ENCODE peak calls at places on chromosomes 7 and 10, in seven cellular contexts. One of them, this sample, is unnamed.

GRCh38 chr10:35639021-35639521 is 3.0 kb downstream of the FZD8 start:
- DNase-seq in NCI-H1092 treated with DMSO at 0.1 percent for 48 hours: no peak
- DNase-seq in T47D: no peak
- DNase-seq in NCI-H2029 treated with DMSO at 0.1 percent for 48 hours: no peak
- DNase-seq in GF-D8: no peak
- DNase-seq in CD8-positive, alpha-beta memory T cell: no peak
- DNase-seq in caudate nucleus: no peak
- DNase-seq in this sample: no peak

GRCh38 chr10:52779541-52780390 is 7.2 kb upstream of the MBL2 start:
- DNase-seq in NCI-H1092 treated with DMSO at 0.1 percent for 48 hours: no peak
- DNase-seq in T47D: peak
- DNase-seq in NCI-H2029 treated with DMSO at 0.1 percent for 48 hours: no peak
- DNase-seq in GF-D8: no peak
- DNase-seq in CD8-positive, alpha-beta memory T cell: no peak
- DNase-seq in caudate nucleus: peak
- DNase-seq in this sample: peak

GRCh38 chr7:34837826-34838225 is 179.8 kb downstream of the NPSR1 start:
- DNase-seq in NCI-H1092 treated with DMSO at 0.1 percent for 48 hours: no peak
- DNase-seq in T47D: no peak
- DNase-seq in NCI-H2029 treated with DMSO at 0.1 percent for 48 hours: no peak
- DNase-seq in GF-D8: no peak
- DNase-seq in CD8-positive, alpha-beta memory T cell: no peak
- DNase-seq in caudate nucleus: no peak
- DNase-seq in this sample: no peak

GRCh38 chr7:81430761-81431160 is 339.1 kb downstream of the HGF start:
- DNase-seq in NCI-H1092 treated with DMSO at 0.1 percent for 48 hours: no peak
- DNase-seq in T47D: no peak
- DNase-seq in NCI-H2029 treated with DMSO at 0.1 percent for 48 hours: no peak
- DNase-seq in GF-D8: no peak
- DNase-seq in CD8-positive, alpha-beta memory T cell: no peak
- DNase-seq in caudate nucleus: no peak
- DNase-seq in this sample: no peak

GRCh38 chr7:71334541-71334940 is 202.6 kb downstream of the GALNT17 start:
- DNase-seq in NCI-H1092 treated with DMSO at 0.1 percent for 48 hours: no peak
- DNase-seq in T47D: no peak
- DNase-seq in NCI-H2029 treated with DMSO at 0.1 percent for 48 hours: no peak
- DNase-seq in GF-D8: no peak
- DNase-seq in CD8-positive, alpha-beta memory T cell: no peak
- DNase-seq in caudate nucleus: no peak
- DNase-seq in this sample: no peak

GRCh38 chr10:67606572-67606971 is 89.4 kb downstream of the CTNNA3 start:
- DNase-seq in NCI-H1092 treated with DMSO at 0.1 percent for 48 hours: no peak
- DNase-seq in T47D: no peak
- DNase-seq in NCI-H2029 treated with DMSO at 0.1 percent for 48 hours: no peak
- DNase-seq in GF-D8: no peak
- DNase-seq in CD8-positive, alpha-beta memory T cell: no peak
- DNase-seq in caudate nucleus: no peak
- DNase-seq in this sample: peak

GRCh38 chr10:31928531-31929259 is at the start of gene ARHGAP12:
- DNase-seq in NCI-H1092 treated with DMSO at 0.1 percent for 48 hours: peak
- DNase-seq in T47D: peak
- DNase-seq in NCI-H2029 treated with DMSO at 0.1 percent for 48 hours: no peak
- DNase-seq in GF-D8: peak
- DNase-seq in CD8-positive, alpha-beta memory T cell: peak
- DNase-seq in caudate nucleus: peak
- DNase-seq in this sample: peak

GRCh38 chr10:125060851-125061556 is 99.4 kb downstream of the CTBP2 start:
- DNase-seq in NCI-H1092 treated with DMSO at 0.1 percent for 48 hours: peak
- DNase-seq in T47D: peak
- DNase-seq in NCI-H2029 treated with DMSO at 0.1 percent for 48 hours: no peak
- DNase-seq in GF-D8: peak
- DNase-seq in CD8-positive, alpha-beta memory T cell: peak
- DNase-seq in caudate nucleus: peak
- DNase-seq in this sample: peak

GRCh38 chr10:77026148-77026547 is 611.5 kb downstream of the KCNMA1 start:
- DNase-seq in NCI-H1092 treated with DMSO at 0.1 percent for 48 hours: no peak
- DNase-seq in T47D: no peak
- DNase-seq in NCI-H2029 treated with DMSO at 0.1 percent for 48 hours: no peak
- DNase-seq in GF-D8: no peak
- DNase-seq in CD8-positive, alpha-beta memory T cell: no peak
- DNase-seq in caudate nucleus: no peak
- DNase-seq in this sample: no peak

GRCh38 chr10:76774987-76775603 is 862.5 kb downstream of the KCNMA1 start:
- DNase-seq in NCI-H1092 treated with DMSO at 0.1 percent for 48 hours: no peak
- DNase-seq in T47D: no peak
- DNase-seq in NCI-H2029 treated with DMSO at 0.1 percent for 48 hours: no peak
- DNase-seq in GF-D8: no peak
- DNase-seq in CD8-positive, alpha-beta memory T cell: no peak
- DNase-seq in caudate nucleus: no peak
- DNase-seq in this sample: no peak

GRCh38 chr10:1356349-1356748 is 300.2 kb downstream of the WDR37 start:
- DNase-seq in NCI-H1092 treated with DMSO at 0.1 percent for 48 hours: no peak
- DNase-seq in T47D: no peak
- DNase-seq in NCI-H2029 treated with DMSO at 0.1 percent for 48 hours: no peak
- DNase-seq in GF-D8: no peak
- DNase-seq in CD8-positive, alpha-beta memory T cell: no peak
- DNase-seq in caudate nucleus: no peak
- DNase-seq in this sample: no peak

GRCh38 chr10:34252111-34252510 is 563.0 kb downstream of the PARD3 start:
- DNase-seq in NCI-H1092 treated with DMSO at 0.1 percent for 48 hours: no peak
- DNase-seq in T47D: no peak
- DNase-seq in NCI-H2029 treated with DMSO at 0.1 percent for 48 hours: no peak
- DNase-seq in GF-D8: no peak
- DNase-seq in CD8-positive, alpha-beta memory T cell: no peak
- DNase-seq in caudate nucleus: no peak
- DNase-seq in this sample: no peak

GRCh38 chr10:70981936-70982335 is 93.6 kb upstream of the PCBD1 start:
- DNase-seq in NCI-H1092 treated with DMSO at 0.1 percent for 48 hours: no peak
- DNase-seq in T47D: no peak
- DNase-seq in NCI-H2029 treated with DMSO at 0.1 percent for 48 hours: no peak
- DNase-seq in GF-D8: no peak
- DNase-seq in CD8-positive, alpha-beta memory T cell: no peak
- DNase-seq in caudate nucleus: no peak
- DNase-seq in this sample: no peak

GRCh38 chr10:80541144-80541750 is 3.5 kb downstream of the SH2D4B start:
- DNase-seq in NCI-H1092 treated with DMSO at 0.1 percent for 48 hours: peak
- DNase-seq in T47D: no peak
- DNase-seq in NCI-H2029 treated with DMSO at 0.1 percent for 48 hours: no peak
- DNase-seq in GF-D8: no peak
- DNase-seq in CD8-positive, alpha-beta memory T cell: no peak
- DNase-seq in caudate nucleus: no peak
- DNase-seq in this sample: no peak

GRCh38 chr10:110684800-110685446 is 40.8 kb downstream of the RBM20 start:
- DNase-seq in NCI-H1092 treated with DMSO at 0.1 percent for 48 hours: no peak
- DNase-seq in T47D: no peak
- DNase-seq in NCI-H2029 treated with DMSO at 0.1 percent for 48 hours: no peak
- DNase-seq in GF-D8: no peak
- DNase-seq in CD8-positive, alpha-beta memory T cell: no peak
- DNase-seq in caudate nucleus: no peak
- DNase-seq in this sample: peak

GRCh38 chr10:130484912-130485180 is 348.7 kb downstream of the GLRX3 start:
- DNase-seq in NCI-H1092 treated with DMSO at 0.1 percent for 48 hours: no peak
- DNase-seq in T47D: no peak
- DNase-seq in NCI-H2029 treated with DMSO at 0.1 percent for 48 hours: no peak
- DNase-seq in GF-D8: no peak
- DNase-seq in CD8-positive, alpha-beta memory T cell: no peak
- DNase-seq in caudate nucleus: no peak
- DNase-seq in this sample: no peak

GRCh38 chr10:14566498-14566897 is 208.2 kb downstream of the FAM107B start:
- DNase-seq in NCI-H1092 treated with DMSO at 0.1 percent for 48 hours: no peak
- DNase-seq in T47D: no peak
- DNase-seq in NCI-H2029 treated with DMSO at 0.1 percent for 48 hours: no peak
- DNase-seq in GF-D8: no peak
- DNase-seq in CD8-positive, alpha-beta memory T cell: no peak
- DNase-seq in caudate nucleus: no peak
- DNase-seq in this sample: no peak

GRCh38 chr10:70685461-70685911 is 13.2 kb downstream of the ADAMTS14 start:
- DNase-seq in NCI-H1092 treated with DMSO at 0.1 percent for 48 hours: no peak
- DNase-seq in T47D: no peak
- DNase-seq in NCI-H2029 treated with DMSO at 0.1 percent for 48 hours: no peak
- DNase-seq in GF-D8: no peak
- DNase-seq in CD8-positive, alpha-beta memory T cell: no peak
- DNase-seq in caudate nucleus: no peak
- DNase-seq in this sample: no peak

GRCh38 chr10:97069576-97070362 is 116.0 kb downstream of the SLIT1 start:
- DNase-seq in NCI-H1092 treated with DMSO at 0.1 percent for 48 hours: no peak
- DNase-seq in T47D: peak
- DNase-seq in NCI-H2029 treated with DMSO at 0.1 percent for 48 hours: no peak
- DNase-seq in GF-D8: peak
- DNase-seq in CD8-positive, alpha-beta memory T cell: peak
- DNase-seq in caudate nucleus: no peak
- DNase-seq in this sample: peak

GRCh38 chr7:26298432-26299058 is 6.9 kb downstream of the SNX10 start:
- DNase-seq in NCI-H1092 treated with DMSO at 0.1 percent for 48 hours: no peak
- DNase-seq in T47D: no peak
- DNase-seq in NCI-H2029 treated with DMSO at 0.1 percent for 48 hours: no peak
- DNase-seq in GF-D8: peak
- DNase-seq in CD8-positive, alpha-beta memory T cell: no peak
- DNase-seq in caudate nucleus: no peak
- DNase-seq in this sample: no peak

GRCh38 chr7:100680589-100681271 is 7.2 kb downstream of the GNB2 start:
- DNase-seq in NCI-H1092 treated with DMSO at 0.1 percent for 48 hours: no peak
- DNase-seq in T47D: no peak
- DNase-seq in NCI-H2029 treated with DMSO at 0.1 percent for 48 hours: no peak
- DNase-seq in GF-D8: no peak
- DNase-seq in CD8-positive, alpha-beta memory T cell: no peak
- DNase-seq in caudate nucleus: peak
- DNase-seq in this sample: no peak